ENCODE peak calls at places on chromosome 3, in eight cellular contexts. D, A, F, P, E, I, X and H are unnamed samples.

GRCh38 chr3:171933441-171933840 is 90.3 kb downstream of the TMEM212 start:
- DNase-seq in F (no peak), P (no peak), I (no peak), A (no peak), E (no peak), X (no peak), D (no peak), H (no peak)

GRCh38 chr3:143326983-143327382 is 207.4 kb downstream of the CHST2 start:
- DNase-seq in D (no peak), E (no peak), F (no peak), I (no peak), X (no peak), P (peak), A (no peak), H (no peak)

GRCh38 chr3:197026481-197026866 is 3.1 kb downstream of the MELTF start:
- DNase-seq in P (no peak), A (no peak), I (peak), D (no peak), X (no peak), F (no peak), E (no peak), H (peak)

GRCh38 chr3:189551007-189551406 is 80.2 kb upstream of the TP63 start:
- DNase-seq in F (no peak), P (peak), X (no peak), I (no peak), E (no peak), A (no peak), D (no peak), H (no peak)

GRCh38 chr3:137554242-137554641 is 209.9 kb upstream of the SOX14 start:
- DNase-seq in X (no peak), I (no peak), P (no peak), F (no peak), D (no peak), A (no peak), E (no peak), H (no peak)

GRCh38 chr3:149720918-149721317 is 31.4 kb downstream of the COMMD2 start:
- DNase-seq in A (no peak), E (no peak), I (no peak), D (no peak), X (no peak), F (no peak), P (no peak), H (no peak)

GRCh38 chr3:170766823-170767575 is 103.0 kb downstream of the RPL22L1 start:
- DNase-seq in P (peak), A (no peak), E (no peak), F (no peak), I (no peak), X (no peak), D (no peak), H (no peak)

GRCh38 chr3:194275721-194276120 is 75.4 kb downstream of the CPN2 start:
- DNase-seq in P (no peak), F (no peak), A (peak), X (no peak), E (no peak), D (no peak), I (no peak), H (peak)

GRCh38 chr3:64340636-64341240 is 115.5 kb upstream of the PRICKLE2 start:
- DNase-seq in P (no peak), D (no peak), F (no peak), X (no peak), E (no peak), A (no peak), I (peak), H (no peak)

GRCh38 chr3:171320721-171321120 is 139.5 kb downstream of the TNIK start:
- DNase-seq in F (no peak), E (no peak), P (no peak), D (no peak), I (no peak), A (no peak), X (peak), H (no peak)

GRCh38 chr3:14791343-14791945 is 27.3 kb upstream of the FGD5 start:
- DNase-seq in P (peak), E (peak), I (peak), X (no peak), F (peak), A (peak), D (peak), H (peak)

GRCh38 chr3:46112984-46113383 is 85.7 kb upstream of the XCR1 start:
- DNase-seq in A (no peak), X (no peak), F (no peak), P (no peak), E (peak), D (no peak), I (no peak), H (no peak)

GRCh38 chr3:151268267-151269235 is 9.8 kb downstream of the P2RY14 start:
- DNase-seq in F (no peak), P (no peak), D (no peak), E (no peak), X (no peak), A (no peak), I (no peak), H (no peak)

GRCh38 chr3:128006471-128007424 is 45.5 kb upstream of the SEC61A1 start:
- DNase-seq in P (no peak), A (peak), D (no peak), X (no peak), I (peak), E (no peak), F (no peak), H (peak)

GRCh38 chr3:127637546-127637945 is 8.6 kb downstream of the PODXL2 start:
- DNase-seq in P (peak), F (no peak), X (no peak), A (no peak), E (no peak), D (no peak), I (peak), H (no peak)

GRCh38 chr3:36729204-36730056 is 34.9 kb downstream of the DCLK3 start:
- DNase-seq in E (peak), I (peak), X (peak), F (no peak), D (no peak), A (no peak), P (peak), H (peak)

GRCh38 chr3:99984139-99984538 is 130.2 kb downstream of the FILIP1L start:
- DNase-seq in I (no peak), P (no peak), X (no peak), A (no peak), F (no peak), D (no peak), E (no peak), H (no peak)

GRCh38 chr3:50125541-50126286 is 29.4 kb upstream of the SEMA3F start:
- DNase-seq in E (no peak), X (no peak), I (no peak), A (no peak), P (no peak), D (no peak), F (no peak), H (peak)

GRCh38 chr3:185089343-185089742 is 63.5 kb downstream of the C3orf70 start:
- DNase-seq in E (peak), I (no peak), D (no peak), F (no peak), A (no peak), X (no peak), P (no peak), H (no peak)

GRCh38 chr3:24818055-24818454 is 323.4 kb upstream of the THRB start:
- DNase-seq in A (no peak), E (no peak), X (no peak), P (no peak), I (no peak), D (no peak), F (no peak), H (no peak)

GRCh38 chr3:25037049-25037547 is 391.0 kb upstream of the RARB start:
- DNase-seq in D (no peak), X (no peak), F (no peak), I (peak), E (no peak), P (no peak), A (no peak), H (no peak)